ENCODE peak calls at places on chromosomes 13 and 19, in ten cellular contexts. One of them, this sample, is unnamed.

GRCh38 chr19:31335716-31336115 is 13.5 kb downstream of the TSHZ3 start:
- DNase-seq in IMR-90: no peak
- DNase-seq in iPS-NIHi11: no peak
- DNase-seq in H4: no peak
- DNase-seq in HFFc6: no peak
- DNase-seq in mesothelial cell of epicardium: no peak
- DNase-seq in NCI-H460: no peak
- DNase-seq in fibroblast of the conjunctiva: no peak
- DNase-seq in activated naive CD4-positive, alpha-beta T cell: no peak
- DNase-seq in kidney: no peak
- DNase-seq in this sample: no peak

GRCh38 chr13:110450941-110451340 is 110.6 kb downstream of the RAB20 start:
- DNase-seq in fibroblast of the conjunctiva: no peak
- DNase-seq in kidney: peak; percentile 12
- DNase-seq in HFFc6: no peak
- DNase-seq in NCI-H460: no peak
- DNase-seq in activated naive CD4-positive, alpha-beta T cell: no peak
- DNase-seq in IMR-90: no peak
- DNase-seq in iPS-NIHi11: no peak
- DNase-seq in mesothelial cell of epicardium: no peak
- DNase-seq in H4: no peak
- DNase-seq in this sample: no peak

GRCh38 chr19:18450934-18451836 is 13.3 kb upstream of the ISYNA1 start:
- DNase-seq in IMR-90: peak; percentile 64
- DNase-seq in kidney: peak; percentile 95
- DNase-seq in NCI-H460: peak; percentile 58
- DNase-seq in activated naive CD4-positive, alpha-beta T cell: peak; percentile 86
- DNase-seq in HFFc6: peak; percentile 49
- DNase-seq in mesothelial cell of epicardium: peak; percentile 79
- DNase-seq in fibroblast of the conjunctiva: peak; percentile 60
- DNase-seq in iPS-NIHi11: peak; percentile 92
- DNase-seq in H4: peak; percentile 65
- DNase-seq in this sample: peak; percentile 95

GRCh38 chr13:37173214-37173613 is 67.8 kb upstream of the CSNK1A1L start:
- DNase-seq in NCI-H460: no peak
- DNase-seq in HFFc6: peak; percentile 81
- DNase-seq in H4: no peak
- DNase-seq in mesothelial cell of epicardium: no peak
- DNase-seq in fibroblast of the conjunctiva: peak; percentile 84
- DNase-seq in kidney: no peak
- DNase-seq in activated naive CD4-positive, alpha-beta T cell: no peak
- DNase-seq in IMR-90: peak; percentile 89
- DNase-seq in iPS-NIHi11: no peak
- DNase-seq in this sample: no peak

GRCh38 chr13:108944760-108945159 is 315.3 kb downstream of the MYO16 start:
- DNase-seq in fibroblast of the conjunctiva: no peak
- DNase-seq in iPS-NIHi11: no peak
- DNase-seq in NCI-H460: peak; percentile 55
- DNase-seq in HFFc6: peak; percentile 26
- DNase-seq in activated naive CD4-positive, alpha-beta T cell: no peak
- DNase-seq in mesothelial cell of epicardium: no peak
- DNase-seq in H4: peak; percentile 3
- DNase-seq in IMR-90: no peak
- DNase-seq in kidney: no peak
- DNase-seq in this sample: no peak

GRCh38 chr13:50198508-50198907 is 183.3 kb downstream of the KCNRG start:
- DNase-seq in activated naive CD4-positive, alpha-beta T cell: no peak
- DNase-seq in IMR-90: peak; percentile 20
- DNase-seq in iPS-NIHi11: no peak
- DNase-seq in HFFc6: no peak
- DNase-seq in kidney: no peak
- DNase-seq in fibroblast of the conjunctiva: peak; percentile 61
- DNase-seq in NCI-H460: no peak
- DNase-seq in mesothelial cell of epicardium: no peak
- DNase-seq in H4: no peak
- DNase-seq in this sample: no peak

GRCh38 chr19:13459351-13459750 is 46.9 kb downstream of the CACNA1A start:
- DNase-seq in kidney: no peak
- DNase-seq in HFFc6: no peak
- DNase-seq in activated naive CD4-positive, alpha-beta T cell: no peak
- DNase-seq in H4: no peak
- DNase-seq in IMR-90: no peak
- DNase-seq in iPS-NIHi11: peak; percentile 32
- DNase-seq in mesothelial cell of epicardium: no peak
- DNase-seq in fibroblast of the conjunctiva: no peak
- DNase-seq in NCI-H460: no peak
- DNase-seq in this sample: no peak

GRCh38 chr13:44792096-44792495 is 197.2 kb downstream of the NUFIP1 start:
- DNase-seq in H4: peak; percentile 19
- DNase-seq in iPS-NIHi11: no peak
- DNase-seq in HFFc6: no peak
- DNase-seq in IMR-90: no peak
- DNase-seq in activated naive CD4-positive, alpha-beta T cell: no peak
- DNase-seq in kidney: no peak
- DNase-seq in mesothelial cell of epicardium: no peak
- DNase-seq in fibroblast of the conjunctiva: no peak
- DNase-seq in NCI-H460: no peak
- DNase-seq in this sample: no peak

GRCh38 chr13:80486407-80486806 is 145.5 kb upstream of the SPRY2 start:
- DNase-seq in fibroblast of the conjunctiva: no peak
- DNase-seq in HFFc6: no peak
- DNase-seq in mesothelial cell of epicardium: no peak
- DNase-seq in activated naive CD4-positive, alpha-beta T cell: no peak
- DNase-seq in IMR-90: no peak
- DNase-seq in H4: no peak
- DNase-seq in kidney: no peak
- DNase-seq in NCI-H460: no peak
- DNase-seq in iPS-NIHi11: no peak
- DNase-seq in this sample: no peak

GRCh38 chr19:45200614-45201013 is 22.0 kb downstream of the BLOC1S3 start:
- DNase-seq in kidney: no peak
- DNase-seq in HFFc6: peak; percentile 43
- DNase-seq in mesothelial cell of epicardium: no peak
- DNase-seq in H4: no peak
- DNase-seq in fibroblast of the conjunctiva: peak; percentile 26
- DNase-seq in NCI-H460: peak; percentile 25
- DNase-seq in activated naive CD4-positive, alpha-beta T cell: no peak
- DNase-seq in IMR-90: peak; percentile 57
- DNase-seq in iPS-NIHi11: no peak
- DNase-seq in this sample: no peak

GRCh38 chr19:35484637-35485036 is 5.6 kb downstream of the KRTDAP start:
- DNase-seq in mesothelial cell of epicardium: no peak
- DNase-seq in IMR-90: no peak
- DNase-seq in H4: no peak
- DNase-seq in HFFc6: no peak
- DNase-seq in activated naive CD4-positive, alpha-beta T cell: no peak
- DNase-seq in fibroblast of the conjunctiva: no peak
- DNase-seq in NCI-H460: no peak
- DNase-seq in iPS-NIHi11: no peak
- DNase-seq in kidney: no peak
- DNase-seq in this sample: no peak

GRCh38 chr19:34851277-34851804 is 75.4 kb upstream of the ZNF30 start:
- DNase-seq in activated naive CD4-positive, alpha-beta T cell: no peak
- DNase-seq in H4: no peak
- DNase-seq in NCI-H460: no peak
- DNase-seq in iPS-NIHi11: peak; percentile 54
- DNase-seq in fibroblast of the conjunctiva: no peak
- DNase-seq in HFFc6: no peak
- DNase-seq in mesothelial cell of epicardium: no peak
- DNase-seq in kidney: no peak
- DNase-seq in IMR-90: no peak
- DNase-seq in this sample: peak; percentile 46

GRCh38 chr19:49746206-49746958 is 16.7 kb downstream of the TSKS start:
- DNase-seq in activated naive CD4-positive, alpha-beta T cell: peak; percentile 6
- DNase-seq in IMR-90: no peak
- DNase-seq in HFFc6: no peak
- DNase-seq in iPS-NIHi11: peak; percentile 96
- DNase-seq in mesothelial cell of epicardium: no peak
- DNase-seq in fibroblast of the conjunctiva: peak; percentile 22
- DNase-seq in H4: no peak
- DNase-seq in NCI-H460: no peak
- DNase-seq in kidney: peak; percentile 85
- DNase-seq in this sample: peak; percentile 89

GRCh38 chr13:97141564-97142005 is 80.5 kb upstream of the MBNL2 start:
- DNase-seq in iPS-NIHi11: peak; percentile 71
- DNase-seq in HFFc6: peak; percentile 87
- DNase-seq in mesothelial cell of epicardium: no peak
- DNase-seq in IMR-90: peak; percentile 94
- DNase-seq in NCI-H460: peak; percentile 80
- DNase-seq in kidney: no peak
- DNase-seq in activated naive CD4-positive, alpha-beta T cell: no peak
- DNase-seq in H4: peak; percentile 84
- DNase-seq in fibroblast of the conjunctiva: peak; percentile 64
- DNase-seq in this sample: no peak

GRCh38 chr19:35207391-35207871 is 21.1 kb downstream of the FAM187B start:
- DNase-seq in mesothelial cell of epicardium: no peak
- DNase-seq in HFFc6: no peak
- DNase-seq in NCI-H460: no peak
- DNase-seq in kidney: no peak
- DNase-seq in activated naive CD4-positive, alpha-beta T cell: no peak
- DNase-seq in fibroblast of the conjunctiva: no peak
- DNase-seq in iPS-NIHi11: no peak
- DNase-seq in IMR-90: no peak
- DNase-seq in H4: no peak
- DNase-seq in this sample: no peak

GRCh38 chr19:15869109-15869555 is 28.7 kb downstream of the CYP4F2 start:
- DNase-seq in mesothelial cell of epicardium: no peak
- DNase-seq in fibroblast of the conjunctiva: no peak
- DNase-seq in kidney: no peak
- DNase-seq in IMR-90: no peak
- DNase-seq in HFFc6: no peak
- DNase-seq in NCI-H460: peak; percentile 40
- DNase-seq in iPS-NIHi11: peak; percentile 31
- DNase-seq in activated naive CD4-positive, alpha-beta T cell: peak; percentile 2
- DNase-seq in H4: peak; percentile 34
- DNase-seq in this sample: no peak

This sample was measured in posterior vena cava.